ENCODE peak calls at places on chromosome 1, in seven cellular contexts. H is esophagus squamous epithelium; U is CD4-positive, alpha-beta T cell; Q is fibroblast of pulmonary artery; R is stomach; L is astrocyte; J is cardiac fibroblast. X is an unnamed sample.

GRCh38 chr1:180646547-180646946 is 14.7 kb downstream of the XPR1 start:
- DNase-seq in H (no peak), U (no peak), Q (no peak), R (no peak), L (no peak), J (no peak), X (no peak)

GRCh38 chr1:202085682-202086373 is 36.9 kb upstream of the GPR37L1 start:
- DNase-seq in H (no peak), U (no peak), Q (peak; percentile 21), R (peak; percentile 28), L (no peak), J (peak; percentile 21), X (no peak)

GRCh38 chr1:25022361-25023189 is 92.5 kb upstream of the RUNX3 start:
- DNase-seq in H (peak; percentile 53), U (peak; percentile 95), Q (peak; percentile 96), R (peak; percentile 74), L (peak; percentile 95), J (peak; percentile 91), X (no peak)

GRCh38 chr1:202105571-202106339 is 17.0 kb upstream of the GPR37L1 start:
- DNase-seq in H (no peak), U (no peak), Q (peak; percentile 32), R (peak; percentile 83), L (peak; percentile 76), J (peak; percentile 37), X (no peak)

GRCh38 chr1:218430802-218431201 is 85.7 kb downstream of the TGFB2 start:
- DNase-seq in H (no peak), U (no peak), Q (peak; percentile 84), R (no peak), L (peak; percentile 43), J (peak; percentile 76), X (no peak)

GRCh38 chr1:45842786-45843185 is 39.4 kb downstream of the MAST2 start:
- DNase-seq in H (no peak), U (no peak), Q (no peak), R (no peak), L (no peak), J (no peak), X (no peak)

GRCh38 chr1:234711400-234711799 is 101.4 kb upstream of the IRF2BP2 start:
- DNase-seq in H (no peak), U (no peak), Q (no peak), R (no peak), L (peak; percentile 78), J (no peak), X (no peak)

GRCh38 chr1:18204568-18204967 is 97.0 kb downstream of the IGSF21 start:
- DNase-seq in H (no peak), U (no peak), Q (no peak), R (no peak), L (no peak), J (no peak), X (no peak)

GRCh38 chr1:221336141-221336540 is 405.7 kb downstream of the DUSP10 start:
- DNase-seq in H (no peak), U (no peak), Q (peak; percentile 16), R (no peak), L (peak; percentile 34), J (peak; percentile 44), X (no peak)

GRCh38 chr1:55143686-55144085 is 71.5 kb downstream of the USP24 start:
- DNase-seq in H (no peak), U (no peak), Q (no peak), R (no peak), L (no peak), J (no peak), X (no peak)

GRCh38 chr1:157983787-157984186 is 9.7 kb upstream of the KIRREL1 start:
- DNase-seq in H (no peak), U (no peak), Q (no peak), R (no peak), L (no peak), J (no peak), X (no peak)

GRCh38 chr1:233183226-233184020 is 112.1 kb downstream of the PCNX2 start:
- DNase-seq in H (no peak), U (no peak), Q (peak; percentile 19), R (no peak), L (peak; percentile 70), J (no peak), X (no peak)

GRCh38 chr1:212161231-212161781 is 123.9 kb upstream of the PPP2R5A start:
- DNase-seq in H (no peak), U (no peak), Q (peak; percentile 79), R (no peak), L (peak; percentile 88), J (peak; percentile 79), X (no peak)

GRCh38 chr1:25993197-25993951 is 4.5 kb downstream of the PAFAH2 start:
- DNase-seq in H (no peak), U (no peak), Q (no peak), R (no peak), L (no peak), J (no peak), X (no peak)

GRCh38 chr1:164660415-164661174 is 101.6 kb downstream of the PBX1 start:
- DNase-seq in H (no peak), U (no peak), Q (peak; percentile 29), R (no peak), L (peak; percentile 91), J (peak; percentile 47), X (no peak)

GRCh38 chr1:65505547-65506325 is 85.3 kb downstream of the LEPR start:
- DNase-seq in H (no peak), U (no peak), Q (peak; percentile 79), R (no peak), L (peak; percentile 32), J (peak; percentile 88), X (no peak)

GRCh38 chr1:65504263-65504662 is 83.8 kb downstream of the LEPR start:
- DNase-seq in H (no peak), U (no peak), Q (no peak), R (no peak), L (no peak), J (no peak), X (no peak)

GRCh38 chr1:65508051-65508450 is 87.6 kb downstream of the LEPR start:
- DNase-seq in H (no peak), U (no peak), Q (no peak), R (no peak), L (no peak), J (no peak), X (no peak)

DNA sequence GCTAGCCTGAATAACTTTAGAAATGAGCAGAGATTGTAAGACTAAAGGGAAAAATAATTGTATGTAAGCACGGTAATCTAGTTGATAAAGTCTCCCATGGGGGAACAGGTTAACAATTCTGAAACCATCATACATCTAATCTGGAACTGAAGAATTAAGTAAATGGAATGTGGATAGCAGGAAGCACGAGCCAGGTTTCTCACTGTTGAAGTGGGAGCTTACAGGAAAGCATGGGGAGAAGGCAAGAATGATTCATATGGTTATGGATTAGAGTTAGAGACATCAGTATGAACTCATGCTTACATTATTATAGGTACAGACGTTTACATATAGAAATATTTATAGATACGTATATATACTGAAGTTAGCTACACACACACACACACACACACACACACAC is 83.0 kb downstream of the LEPR start:
- DNase-seq in H (no peak), U (no peak), Q (no peak), R (no peak), L (no peak), J (peak; percentile 47), X (no peak)
- TF ChIP-seq CTCF in H (no peak), U (no peak), Q (no peak), R (no peak), L (no peak), J (no peak), X (no peak)

GRCh38 chr1:10814954-10815862 is 18.8 kb upstream of the CASZ1 start:
- DNase-seq in H (no peak), U (no peak), Q (no peak), R (peak; percentile 76), L (no peak), J (no peak), X (peak; percentile 48)
- TF ChIP-seq CTCF in H (no peak), U (no peak), Q (no peak), R (no peak), L (no peak), J (no peak), X (no peak)

DNA sequence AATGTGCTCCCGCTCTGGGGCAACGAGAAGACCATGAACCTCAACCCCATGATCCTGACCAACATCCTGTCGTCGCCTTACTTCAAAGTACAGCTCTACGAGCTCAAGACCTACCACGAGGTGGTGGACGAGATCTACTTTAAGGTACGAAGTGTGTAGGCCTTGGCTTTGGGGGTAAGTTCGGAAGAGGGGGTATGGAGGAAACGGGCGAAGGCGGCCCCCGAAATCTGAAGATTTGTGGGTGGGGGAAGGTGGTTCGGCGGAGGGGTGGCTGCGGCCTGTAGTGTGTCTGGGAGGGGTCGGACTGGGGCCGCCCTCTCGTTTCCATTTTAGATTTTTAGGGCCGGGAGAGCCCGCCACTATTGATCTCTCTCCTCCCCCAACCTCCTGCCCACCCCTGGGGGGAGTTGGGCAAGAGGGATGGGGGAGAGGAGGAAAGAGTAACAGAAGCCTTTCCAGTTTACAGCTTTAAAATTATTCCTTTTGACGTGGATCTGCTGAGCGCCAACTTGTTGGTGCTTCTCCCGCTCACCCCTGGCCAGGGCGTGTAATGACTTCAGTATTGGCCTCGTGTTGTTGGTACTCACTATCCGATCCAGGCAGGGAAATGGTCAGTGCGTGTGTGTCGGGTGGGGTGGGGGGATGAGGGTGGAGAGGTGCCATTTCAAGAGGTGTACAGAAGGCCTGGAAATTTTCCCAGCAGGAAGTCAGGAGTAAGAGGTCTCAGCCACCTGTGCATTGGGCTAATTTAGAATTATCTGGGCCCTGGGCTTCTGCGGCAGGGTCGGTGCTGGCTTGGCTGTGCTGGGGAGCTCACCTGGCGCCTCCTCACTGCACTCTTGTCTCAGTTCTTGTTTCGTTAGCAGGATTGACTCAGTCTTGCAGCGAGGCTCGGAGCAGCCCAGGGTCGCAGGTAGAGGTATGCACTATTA is 880 bp downstream of the PRPF38B start:
- DNase-seq in H (no peak), U (peak; percentile 71), Q (peak; percentile 79), R (peak; percentile 39), L (peak; percentile 65), J (peak; percentile 81), X (no peak)
- TF ChIP-seq CTCF in H (no peak), U (peak; percentile 65), Q (peak; percentile 27), R (no peak), L (no peak), J (peak; percentile 27), X (peak; percentile 74)

GRCh38 chr1:147825586-147825985 is 65.2 kb upstream of the GJA5 start:
- DNase-seq in H (no peak), U (no peak), Q (no peak), R (no peak), L (no peak), J (no peak), X (no peak)

GRCh38 chr1:147826259-147826658 is 65.9 kb upstream of the GJA5 start:
- DNase-seq in H (no peak), U (no peak), Q (no peak), R (no peak), L (no peak), J (no peak), X (no peak)

GRCh38 chr1:147822292-147822691 is 61.9 kb upstream of the GJA5 start:
- DNase-seq in H (no peak), U (no peak), Q (no peak), R (no peak), L (no peak), J (no peak), X (no peak)

GRCh38 chr1:147821883-147822282 is 61.5 kb upstream of the GJA5 start:
- DNase-seq in H (no peak), U (no peak), Q (peak; percentile 95), R (no peak), L (peak; percentile 6), J (peak; percentile 74), X (no peak)

DNA sequence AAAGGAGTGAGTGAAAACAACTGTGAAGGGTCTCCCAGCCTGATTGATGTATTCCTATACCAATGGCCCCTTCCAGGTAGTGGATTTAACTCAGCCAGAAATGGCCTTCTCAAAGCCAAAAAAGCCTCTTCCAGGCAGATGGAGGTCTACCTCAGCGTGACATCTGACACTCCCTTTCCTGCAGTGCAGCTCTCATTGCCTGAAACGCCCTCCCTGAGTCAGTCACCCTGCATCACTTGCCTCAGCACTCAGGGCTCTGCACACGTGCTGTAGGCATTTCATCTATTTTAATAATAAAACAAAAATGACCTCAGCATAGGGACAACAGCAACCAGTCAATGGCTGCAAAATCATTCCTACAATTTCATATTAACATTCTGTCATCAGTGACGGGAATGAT is 64.4 kb upstream of the GJA5 start:
- DNase-seq in H (no peak), U (no peak), Q (no peak), R (no peak), L (no peak), J (no peak), X (no peak)
- TF ChIP-seq CTCF in H (no peak), U (no peak), Q (no peak), R (no peak), L (no peak), J (no peak), X (no peak)

X was measured in chondrocyte.